ENCODE peak calls at places on chromosomes 7 and 10, in eight cellular contexts. T is A549; K is activated T-cell treated with anti-CD3 and anti-CD28 coated beads, Interleukin-2, amount 50 U/mL, for 4 hours; G is fibroblast of lung; E is effector memory CD4-positive, alpha-beta T cell; Y is progenitor cell of endocrine pancreas; I is T-cell; F is lower lobe of right lung. C is an unnamed sample.

GRCh38 chr7:128693373-128694015 is 21.4 kb downstream of the GARIN1A start:
- DNase-seq in T (no peak), K (no peak), G (no peak), E (no peak), Y (no peak), I (no peak), F (no peak), C (no peak)

GRCh38 chr10:19563424-19564141 is 252.6 kb upstream of the PLXDC2 start:
- DNase-seq in T (no peak), K (no peak), G (no peak), E (no peak), Y (no peak), I (no peak), F (no peak), C (no peak)

GRCh38 chr7:124033093-124033806 is 383 bp upstream of the TMEM229A start:
- DNase-seq in T (no peak), K (no peak), G (peak), E (no peak), Y (peak), I (no peak), F (peak), C (no peak)

GRCh38 chr7:455110-455928 is 64.3 kb downstream of the PDGFA start:
- DNase-seq in T (no peak), K (no peak), G (no peak), E (no peak), Y (no peak), I (no peak), F (peak), C (no peak)

GRCh38 chr7:922334-923107 is 32.0 kb downstream of the ADAP1 start:
- DNase-seq in T (no peak), K (peak), G (no peak), E (no peak), Y (no peak), I (peak), F (peak), C (no peak)

GRCh38 chr7:38394703-38395102 is 121.3 kb upstream of the TARP start:
- DNase-seq in T (no peak), K (no peak), G (no peak), E (no peak), Y (no peak), I (no peak), F (no peak), C (no peak)

GRCh38 chr7:30596043-30596641 is 1.5 kb downstream of the GARS1 start:
- DNase-seq in T (peak), K (no peak), G (peak), E (no peak), Y (no peak), I (no peak), F (no peak), C (no peak)

GRCh38 chr7:106614751-106615150 is 46.2 kb downstream of the CCDC71L start:
- DNase-seq in T (no peak), K (no peak), G (no peak), E (no peak), Y (no peak), I (no peak), F (no peak), C (no peak)

GRCh38 chr10:29157321-29157720 is 131.5 kb upstream of the LYZL1 start:
- DNase-seq in T (no peak), K (no peak), G (no peak), E (no peak), Y (no peak), I (no peak), F (no peak), C (no peak)

GRCh38 chr7:14293434-14293833 is 304.0 kb upstream of the ETV1 start:
- DNase-seq in T (no peak), K (no peak), G (no peak), E (no peak), Y (no peak), I (no peak), F (no peak), C (no peak)

GRCh38 chr7:158573310-158573709 is 14.3 kb downstream of the PTPRN2 start:
- DNase-seq in T (no peak), K (no peak), G (no peak), E (no peak), Y (no peak), I (no peak), F (no peak), C (peak)

GRCh38 chr10:74177140-74177677 is 26.2 kb downstream of the ADK start:
- DNase-seq in T (peak), K (peak), G (peak), E (peak), Y (no peak), I (no peak), F (peak), C (no peak)

GRCh38 chr7:151468214-151469023 is 28.5 kb upstream of the CRYGN start:
- DNase-seq in T (no peak), K (no peak), G (no peak), E (no peak), Y (no peak), I (no peak), F (no peak), C (no peak)

GRCh38 chr10:50447691-50448090 is 176.1 kb downstream of the SGMS1 start:
- DNase-seq in T (no peak), K (no peak), G (no peak), E (no peak), Y (no peak), I (no peak), F (no peak), C (no peak)

GRCh38 chr7:66413379-66414114 is 208.4 kb downstream of the TPST1 start:
- DNase-seq in T (peak), K (peak), G (peak), E (peak), Y (peak), I (peak), F (peak), C (peak)

GRCh38 chr10:93471110-93471651 is 11.0 kb downstream of the MYOF start:
- DNase-seq in T (peak), K (no peak), G (peak), E (no peak), Y (no peak), I (no peak), F (no peak), C (no peak)

GRCh38 chr10:31771345-31771831 is 157.2 kb downstream of the ARHGAP12 start:
- DNase-seq in T (no peak), K (no peak), G (peak), E (no peak), Y (no peak), I (no peak), F (no peak), C (no peak)

GRCh38 chr10:102604379-102604960 is 39.8 kb upstream of the TRIM8 start:
- DNase-seq in T (peak), K (no peak), G (peak), E (no peak), Y (no peak), I (no peak), F (no peak), C (no peak)

GRCh38 chr10:51852297-51852696 is 152.9 kb upstream of the CSTF2T start:
- DNase-seq in T (no peak), K (no peak), G (no peak), E (no peak), Y (no peak), I (no peak), F (no peak), C (no peak)

GRCh38 chr10:10233256-10233655 is 784.4 kb upstream of the CELF2 start:
- DNase-seq in T (no peak), K (no peak), G (peak), E (no peak), Y (no peak), I (no peak), F (no peak), C (no peak)

GRCh38 chr7:10022957-10023356 is 950.7 kb upstream of the PHF14 start:
- DNase-seq in T (no peak), K (no peak), G (peak), E (no peak), Y (no peak), I (no peak), F (no peak), C (no peak)

GRCh38 chr7:156379242-156380070 is 261.1 kb upstream of the RNF32 start:
- DNase-seq in T (no peak), K (no peak), G (no peak), E (no peak), Y (no peak), I (no peak), F (peak), C (no peak)

GRCh38 chr10:22825841-22826240 is 102.0 kb upstream of the ARMC3 start:
- DNase-seq in T (no peak), K (no peak), G (no peak), E (no peak), Y (no peak), I (no peak), F (peak), C (no peak)

GRCh38 chr10:113087082-113088029 is 137.3 kb downstream of the TCF7L2 start:
- DNase-seq in T (peak), K (no peak), G (peak), E (no peak), Y (no peak), I (no peak), F (peak), C (no peak)

GRCh38 chr10:114518401-114519305 is 114.4 kb upstream of the AFAP1L2 start:
- DNase-seq in T (peak), K (no peak), G (no peak), E (no peak), Y (no peak), I (no peak), F (no peak), C (no peak)

GRCh38 chr7:44277851-44278250 is 47.5 kb downstream of the CAMK2B start:
- DNase-seq in T (no peak), K (no peak), G (peak), E (no peak), Y (no peak), I (no peak), F (peak), C (no peak)

GRCh38 chr10:131810805-131811137 is 90.0 kb upstream of the PPP2R2D start:
- DNase-seq in T (no peak), K (no peak), G (no peak), E (no peak), Y (no peak), I (no peak), F (no peak), C (no peak)

GRCh38 chr10:52609601-52610240 is 162.9 kb downstream of the MBL2 start:
- DNase-seq in T (no peak), K (no peak), G (no peak), E (no peak), Y (no peak), I (no peak), F (no peak), C (no peak)

GRCh38 chr10:120477006-120477722 is 20.1 kb downstream of the PLPP4 start:
- DNase-seq in T (no peak), K (no peak), G (no peak), E (no peak), Y (no peak), I (no peak), F (no peak), C (no peak)

C was measured in GDM1.